ENCODE peak calls at places on chromosome 6, in seven cellular contexts. T is T1000, F is NCI-H226, P is NCI-H524 treated with DMSO at 0.1 percent for 48 hours, G is retina, L is activated T-cell treated with anti-CD3 and anti-CD28 coated beads for 48 hours, M is lower lobe of right lung. I is an unnamed sample.

GRCh38 chr6:29628419-29629281 is 4.3 kb downstream of the GABBR1 start:
- DNase-seq in T (peak), F (peak), P (peak), G (peak), L (peak), M (peak), I (peak)

GRCh38 chr6:33904050-33904827 is 100.4 kb upstream of the MLN start:
- DNase-seq in T (no peak), F (no peak), P (no peak), G (no peak), L (peak), M (peak), I (no peak)

GRCh38 chr6:33958208-33958862 is 154.5 kb upstream of the MLN start:
- DNase-seq in T (no peak), F (no peak), P (peak), G (peak), L (no peak), M (no peak), I (no peak)

GRCh38 chr6:43125119-43125518 is 46.0 kb upstream of the SRF start:
- DNase-seq in T (no peak), F (no peak), P (no peak), G (no peak), L (no peak), M (no peak), I (no peak)

GRCh38 chr6:125088963-125089362 is 64.6 kb upstream of the TPD52L1 start:
- DNase-seq in T (no peak), F (no peak), P (no peak), G (no peak), L (no peak), M (no peak), I (no peak)

GRCh38 chr6:36924131-36924530 is 30.4 kb upstream of the PI16 start:
- DNase-seq in T (no peak), F (no peak), P (no peak), G (no peak), L (no peak), M (no peak), I (no peak)

GRCh38 chr6:126540161-126540560 is 200.2 kb downstream of the CENPW start:
- DNase-seq in T (no peak), F (no peak), P (no peak), G (no peak), L (no peak), M (no peak), I (no peak)

GRCh38 chr6:9095671-9096260 is 660.4 kb upstream of the SLC35B3 start:
- DNase-seq in T (no peak), F (no peak), P (no peak), G (peak), L (no peak), M (no peak), I (no peak)

GRCh38 chr6:2850480-2851150 is 9.0 kb upstream of the SERPINB1 start:
- DNase-seq in T (no peak), F (peak), P (no peak), G (no peak), L (no peak), M (no peak), I (no peak)

GRCh38 chr6:139135578-139136545 is 982 bp downstream of the HECA start:
- DNase-seq in T (no peak), F (no peak), P (no peak), G (peak), L (peak), M (peak), I (peak)

GRCh38 chr6:37182736-37183590 is 13.0 kb downstream of the PIM1 start:
- DNase-seq in T (no peak), F (no peak), P (no peak), G (no peak), L (peak), M (peak), I (no peak)

GRCh38 chr6:157017861-157018260 is 240.7 kb downstream of the ARID1B start:
- DNase-seq in T (no peak), F (peak), P (no peak), G (no peak), L (no peak), M (no peak), I (no peak)